ENCODE peak calls at places on chromosome 18, in five cellular contexts. K, D, C, E and M are unnamed samples.

GRCh38 chr18:62850619-62851306 is 135.4 kb downstream of the PHLPP1 start:
- DNase-seq in K (no peak), D (no peak), C (no peak), E (peak; percentile 11), M (peak; percentile 6)

GRCh38 chr18:11387880-11388279 is 221.5 kb upstream of the SLC35G4 start:
- DNase-seq in K (peak; percentile 39), D (peak; percentile 77), C (peak; percentile 18), E (peak; percentile 41), M (peak; percentile 73)

GRCh38 chr18:61609131-61609530 is 275.9 kb downstream of the CDH20 start:
- DNase-seq in K (peak; percentile 49), D (no peak), C (no peak), E (no peak), M (no peak)

GRCh38 chr18:37175727-37176126 is 346.8 kb downstream of the KIAA1328 start:
- DNase-seq in K (no peak), D (no peak), C (no peak), E (no peak), M (no peak)

GRCh38 chr18:37471619-37472018 is 94.0 kb downstream of the CELF4 start:
- DNase-seq in K (no peak), D (no peak), C (no peak), E (no peak), M (no peak)

GRCh38 chr18:77099501-77100370 is 32.8 kb downstream of the MBP start:
- DNase-seq in K (no peak), D (no peak), C (no peak), E (no peak), M (no peak)

GRCh38 chr18:64017870-64018269 is 48.0 kb downstream of the SERPINB8 start:
- DNase-seq in K (peak; percentile 41), D (no peak), C (peak; percentile 11), E (no peak), M (peak; percentile 4)

GRCh38 chr18:12886498-12887126 is 2.6 kb upstream of the PTPN2 start:
- DNase-seq in K (no peak), D (no peak), C (peak; percentile 26), E (no peak), M (peak; percentile 46)

GRCh38 chr18:63339920-63340484 is 20.4 kb upstream of the BCL2 start:
- DNase-seq in K (peak; percentile 47), D (no peak), C (no peak), E (no peak), M (no peak)

GRCh38 chr18:12742453-12742852 is 39.6 kb downstream of the PSMG2 start:
- DNase-seq in K (peak; percentile 57), D (peak; percentile 57), C (peak; percentile 87), E (no peak), M (no peak)

GRCh38 chr18:35736696-35737095 is 155.2 kb downstream of the GALNT1 start:
- DNase-seq in K (peak; percentile 75), D (no peak), C (no peak), E (no peak), M (no peak)

GRCh38 chr18:22173928-22174301 is 4.5 kb downstream of the GATA6 start:
- DNase-seq in K (peak; percentile 63), D (no peak), C (no peak), E (no peak), M (no peak)

GRCh38 chr18:71239111-71239624 is 950.3 kb downstream of the SOCS6 start:
- DNase-seq in K (no peak), D (no peak), C (no peak), E (no peak), M (no peak)
- H3K4me3 ChIP-seq in K (no peak overlapping the region), D (no peak overlapping the region), C (no peak overlapping the region), E (no peak overlapping the region), M (no peak overlapping the region)

GRCh38 chr18:2651981-2652380 is 3.5 kb upstream of the SMCHD1 start:
- DNase-seq in K (no peak), D (no peak), C (no peak), E (no peak), M (no peak)

GRCh38 chr18:2655153-2655953 is at the start of gene SMCHD1:
- DNase-seq in K (peak; percentile 71), D (peak; percentile 60), C (peak; percentile 83), E (peak; percentile 93), M (no peak)

GRCh38 chr18:2654105-2654827 is 1.3 kb upstream of the SMCHD1 start:
- DNase-seq in K (no peak), D (no peak), C (no peak), E (no peak), M (no peak)

GRCh38 chr18:2654828-2655152 is 736 bp upstream of the SMCHD1 start:
- DNase-seq in K (peak; percentile 18), D (no peak), C (no peak), E (no peak), M (no peak)

GRCh38 chr18:2653467-2653866 is 2.1 kb upstream of the SMCHD1 start:
- DNase-seq in K (no peak), D (no peak), C (no peak), E (no peak), M (no peak)
- H3K4me3 ChIP-seq in K (no peak overlapping the region), D (no peak overlapping the region), C (no peak overlapping the region), E (no peak overlapping the region), M (no peak overlapping the region)

DNA sequence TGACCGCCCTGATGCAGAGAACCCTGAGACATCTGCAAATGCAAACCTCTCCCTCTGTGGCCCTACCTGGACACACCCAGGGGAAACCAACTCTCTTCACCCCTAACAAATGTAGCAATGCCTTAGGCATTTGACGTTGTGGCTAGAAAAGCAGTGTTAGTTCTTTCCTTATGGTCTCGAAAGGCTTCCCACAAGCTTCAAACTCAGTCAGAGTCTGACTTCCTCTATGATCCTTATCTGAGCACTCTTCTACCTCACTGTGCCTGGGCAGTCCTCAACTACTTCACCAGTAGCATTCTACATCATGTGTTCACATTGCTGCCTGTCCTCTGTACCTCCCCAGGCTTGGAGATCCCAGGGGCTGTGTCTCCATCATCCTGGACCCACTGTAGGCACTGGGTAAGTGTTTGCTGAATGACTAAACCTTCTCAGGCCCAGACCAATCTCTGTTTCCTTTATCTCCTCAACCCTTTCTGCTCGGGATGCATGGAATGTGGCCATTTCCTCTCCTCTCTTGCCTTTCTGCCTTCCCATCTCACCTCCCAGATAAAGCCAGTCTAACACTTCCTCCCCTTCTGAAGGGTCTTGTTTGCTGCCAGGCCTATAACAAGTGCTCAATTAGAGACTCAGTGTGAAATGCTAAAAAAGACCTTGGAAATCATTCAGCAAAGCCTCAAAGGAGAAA is 91.7 kb upstream of the ACAA2 start:
- DNase-seq in K (no peak), D (no peak), C (no peak), E (no peak), M (no peak)
- H3K4me3 ChIP-seq in K (no peak overlapping the region), D (no peak overlapping the region), C (no peak overlapping the region), E (no peak overlapping the region), M (no peak overlapping the region)

DNA sequence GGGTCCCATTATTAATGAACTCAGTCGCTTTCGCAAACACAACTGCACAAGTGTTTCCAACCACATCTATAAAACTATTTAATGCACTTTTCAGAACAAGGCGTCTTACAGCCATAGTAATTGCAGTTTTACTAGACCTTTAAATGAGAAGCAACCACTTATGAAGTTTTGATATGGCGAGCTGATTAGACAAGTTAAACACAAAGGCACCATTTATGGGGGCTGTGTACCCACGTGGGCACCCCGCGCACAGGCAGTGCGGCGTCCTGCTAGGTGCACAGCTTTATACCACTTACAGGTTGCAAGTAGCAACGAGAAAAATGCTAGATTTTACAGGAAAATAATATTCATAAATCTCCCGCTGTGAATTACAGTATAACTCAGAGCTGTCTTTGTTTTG is 76.9 kb downstream of the PTGR3 start:
- DNase-seq in K (no peak), D (no peak), C (no peak), E (no peak), M (peak; percentile 71)
- H3K4me3 ChIP-seq in K (no peak overlapping the region), D (no peak overlapping the region), C (no peak overlapping the region), E (no peak overlapping the region), M (peak overlapping the region; percentile 1)

DNA sequence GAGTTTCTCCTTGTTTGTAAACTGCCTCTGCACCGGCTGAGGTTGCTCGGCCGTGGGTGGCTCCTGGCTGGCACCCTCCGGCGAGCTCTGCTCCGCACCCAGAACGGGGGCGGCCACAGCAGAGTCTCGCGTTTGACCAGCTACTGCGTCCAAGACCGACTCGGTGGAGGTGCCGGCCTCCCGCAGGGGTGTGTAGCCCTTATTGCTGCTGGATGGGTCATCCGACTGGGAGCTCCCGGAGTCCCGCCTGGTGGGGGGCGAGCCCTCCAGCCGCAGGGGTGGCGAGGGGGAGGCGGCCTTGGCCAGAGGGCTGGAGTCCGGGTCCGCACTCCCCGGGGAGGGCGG is 5.1 kb downstream of the TMEM200C start:
- DNase-seq in K (no peak), D (no peak), C (no peak), E (no peak), M (no peak)
- H3K4me3 ChIP-seq in K (no peak overlapping the region), D (no peak overlapping the region), C (no peak overlapping the region), E (no peak overlapping the region), M (no peak overlapping the region)

GRCh38 chr18:31596081-31596872 is 4.6 kb downstream of the TTR start:
- DNase-seq in K (peak; percentile 3), D (no peak), C (no peak), E (no peak), M (no peak)

GRCh38 chr18:31590570-31590969 is 1.1 kb upstream of the TTR start:
- DNase-seq in K (no peak), D (no peak), C (no peak), E (no peak), M (no peak)

GRCh38 chr18:31591628-31592027 is at the start of gene TTR:
- DNase-seq in K (no peak), D (no peak), C (no peak), E (no peak), M (peak; percentile 45)

GRCh38 chr18:31591113-31591512 is 564 bp upstream of the TTR start:
- DNase-seq in K (no peak), D (no peak), C (no peak), E (no peak), M (no peak)

GRCh38 chr18:31592520-31593157 is 962 bp downstream of the TTR start:
- DNase-seq in K (no peak), D (no peak), C (no peak), E (no peak), M (no peak)
- H3K4me3 ChIP-seq in K (no peak overlapping the region), D (no peak overlapping the region), C (no peak overlapping the region), E (no peak overlapping the region), M (no peak overlapping the region)

DNA sequence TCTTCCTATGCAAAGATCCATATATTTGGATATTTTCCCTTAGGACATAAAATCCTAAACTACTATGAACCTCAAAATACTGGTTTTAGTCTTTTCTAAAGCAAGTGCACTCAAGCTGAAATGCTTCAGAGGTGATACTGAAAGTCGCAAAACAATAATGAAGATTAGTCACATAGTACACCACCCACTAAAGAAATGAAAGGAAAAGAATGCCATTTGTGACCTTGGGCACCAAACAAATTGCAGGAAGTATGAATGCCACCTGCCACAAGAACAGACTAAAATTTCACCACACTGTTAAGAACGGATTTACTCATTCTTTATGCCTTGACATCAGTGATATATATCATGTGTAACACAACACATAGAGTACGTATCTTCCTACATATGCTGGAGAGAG is 161.5 kb downstream of the ZNF521 start:
- DNase-seq in K (no peak), D (no peak), C (no peak), E (no peak), M (no peak)
- H3K4me3 ChIP-seq in K (no peak overlapping the region), D (no peak overlapping the region), C (no peak overlapping the region), E (no peak overlapping the region), M (no peak overlapping the region)